ENCODE peak calls at places on chromosomes 5 and 9, in five cellular contexts. B is HepG2; Y is stimulated activated CD4-positive, alpha-beta T cell treated with anti-CD3 and anti-CD28 coated beads, Interleukin-1b, Interleukin-23, amount 100 ng/mL, for 24 hours; X is mesendoderm; O is endodermal cell. K is an unnamed sample.

GRCh38 chr5:83340511-83340918 is 131.0 kb upstream of the VCAN start:
- DNase-seq in B (no peak), Y (no peak), X (no peak), O (no peak), K (no peak)

GRCh38 chr5:80254767-80255424 is 952 bp downstream of the SERINC5 start:
- DNase-seq in B (no peak), Y (no peak), X (no peak), O (no peak), K (peak; percentile 40)

GRCh38 chr9:4328723-4329122 is 28.9 kb upstream of the GLIS3 start:
- DNase-seq in B (no peak), Y (no peak), X (no peak), O (no peak), K (no peak)

GRCh38 chr9:81890104-81890503 is 38.1 kb upstream of the SPATA31D4 start:
- DNase-seq in B (no peak), Y (no peak), X (no peak), O (no peak), K (no peak)

GRCh38 chr5:42949348-42950090 is 90.6 kb downstream of the ANXA2R start:
- DNase-seq in B (peak; percentile 76), Y (no peak), X (no peak), O (no peak), K (peak; percentile 98)

GRCh38 chr5:173645897-173646574 is 29.6 kb upstream of the BOD1 start:
- DNase-seq in B (no peak), Y (no peak), X (no peak), O (peak; percentile 37), K (no peak)

GRCh38 chr9:137461663-137462395 is 2.7 kb upstream of the NSMF start:
- DNase-seq in B (no peak), Y (peak; percentile 39), X (peak; percentile 82), O (peak; percentile 97), K (peak; percentile 45)

GRCh38 chr9:129422843-129423700 is 197.8 kb downstream of the C9orf50 start:
- DNase-seq in B (no peak), Y (no peak), X (no peak), O (no peak), K (peak; percentile 77)

GRCh38 chr5:144691936-144692335 is 521.3 kb downstream of the KCTD16 start:
- DNase-seq in B (no peak), Y (no peak), X (no peak), O (no peak), K (no peak)

GRCh38 chr5:103620851-103621547 is 58.4 kb upstream of the NUDT12 start:
- DNase-seq in B (no peak), Y (no peak), X (no peak), O (no peak), K (no peak)

GRCh38 chr5:143262393-143263174 is 140.9 kb downstream of the NR3C1 start:
- DNase-seq in B (peak; percentile 27), Y (no peak), X (no peak), O (no peak), K (peak; percentile 74)

GRCh38 chr9:126440938-126441337 is 114.3 kb downstream of the MVB12B start:
- DNase-seq in B (no peak), Y (no peak), X (no peak), O (no peak), K (no peak)

GRCh38 chr9:127346584-127346983 is 50.4 kb upstream of the SLC2A8 start:
- DNase-seq in B (no peak), Y (no peak), X (no peak), O (no peak), K (peak; percentile 23)

GRCh38 chr5:11110128-11110527 is 349.1 kb upstream of the DAP start:
- DNase-seq in B (no peak), Y (no peak), X (peak; percentile 5), O (no peak), K (no peak)

GRCh38 chr5:122831984-122832383 is 13.4 kb upstream of the SNX24 start:
- DNase-seq in B (no peak), Y (no peak), X (no peak), O (no peak), K (no peak)

GRCh38 chr5:181188700-181189362 is 16.2 kb downstream of the TRIM7 start:
- DNase-seq in B (peak; percentile 57), Y (peak; percentile 80), X (peak; percentile 85), O (peak; percentile 94), K (peak; percentile 82)

GRCh38 chr5:73028991-73029540 is 73.2 kb downstream of the FCHO2 start:
- DNase-seq in B (no peak), Y (no peak), X (no peak), O (no peak), K (no peak)

GRCh38 chr9:120579139-120579749 is 723 bp downstream of the CDK5RAP2 start:
- DNase-seq in B (no peak), Y (no peak), X (peak; percentile 65), O (no peak), K (peak; percentile 10)

GRCh38 chr5:111572561-111572960 is 60.2 kb upstream of the STARD4 start:
- DNase-seq in B (no peak), Y (no peak), X (no peak), O (no peak), K (no peak)

GRCh38 chr5:75007537-75007847 is 44.9 kb downstream of the GCNT4 start:
- DNase-seq in B (no peak), Y (no peak), X (peak; percentile 29), O (no peak), K (no peak)

GRCh38 chr5:22669345-22669744 is 183.8 kb downstream of the CDH12 start:
- DNase-seq in B (no peak), Y (no peak), X (no peak), O (no peak), K (no peak)

GRCh38 chr9:127199001-127199791 is 65.4 kb upstream of the GARNL3 start:
- DNase-seq in B (peak; percentile 45), Y (peak; percentile 62), X (peak; percentile 92), O (peak; percentile 96), K (peak; percentile 89)

GRCh38 chr5:137629646-137630045 is 106.2 kb downstream of the KLHL3 start:
- DNase-seq in B (peak; percentile 41), Y (no peak), X (peak; percentile 75), O (peak; percentile 77), K (peak; percentile 75)

GRCh38 chr5:78103226-78103722 is 191.2 kb downstream of the AP3B1 start:
- DNase-seq in B (no peak), Y (no peak), X (no peak), O (no peak), K (no peak)

GRCh38 chr9:3999706-4000105 is 300.2 kb downstream of the GLIS3 start:
- DNase-seq in B (no peak), Y (no peak), X (no peak), O (no peak), K (no peak)

GRCh38 chr5:88480766-88481499 is 212.3 kb upstream of the TMEM161B start:
- DNase-seq in B (no peak), Y (no peak), X (no peak), O (no peak), K (no peak)

GRCh38 chr9:33946779-33947535 is 101.7 kb downstream of the UBAP2 start:
- DNase-seq in B (no peak), Y (no peak), X (no peak), O (no peak), K (peak; percentile 52)

GRCh38 chr5:156481741-156482140 is 154.8 kb downstream of the SGCD start:
- DNase-seq in B (no peak), Y (no peak), X (no peak), O (no peak), K (no peak)

GRCh38 chr5:145141534-145141933 is 693.6 kb downstream of the PRELID2 start:
- DNase-seq in B (no peak), Y (no peak), X (no peak), O (no peak), K (no peak)

GRCh38 chr9:136946893-136947891 is 2.1 kb downstream of the C8G start:
- DNase-seq in B (no peak), Y (no peak), X (no peak), O (no peak), K (no peak)

GRCh38 chr5:15592728-15593127 is 92.7 kb downstream of the FBXL7 start:
- DNase-seq in B (no peak), Y (no peak), X (no peak), O (no peak), K (no peak)

GRCh38 chr9:135590486-135591079 is 29.0 kb downstream of the PAEP start:
- DNase-seq in B (no peak), Y (no peak), X (no peak), O (no peak), K (no peak)

K was measured in dermis blood vessel endothelial cell.